ENCODE peak calls at places on chromosomes 4 and X, in five cellular contexts. One of them, this sample, is unnamed.

GRCh38 chr4:122278976-122279375 is 99.8 kb upstream of the ADAD1 start:
- DNase-seq in kidney glomerular epithelial cell: no peak
- DNase-seq in ELR: no peak
- DNase-seq in D341Med: no peak
- DNase-seq in T-helper 17 cell: no peak
- DNase-seq in this sample: no peak

GRCh38 chr4:167897116-167897515 is 195.2 kb upstream of the ANXA10 start:
- DNase-seq in kidney glomerular epithelial cell: no peak
- DNase-seq in ELR: no peak
- DNase-seq in D341Med: peak
- DNase-seq in T-helper 17 cell: no peak
- DNase-seq in this sample: peak

GRCh38 chr4:94127707-94128328 is 79.8 kb upstream of the SMARCAD1 start:
- DNase-seq in ELR: peak
- DNase-seq in D341Med: peak
- DNase-seq in T-helper 17 cell: no peak
- DNase-seq in kidney glomerular epithelial cell: peak
- DNase-seq in this sample: peak

GRCh38 chr4:51895816-51896408 is 53.0 kb downstream of the DCUN1D4 start:
- DNase-seq in kidney glomerular epithelial cell: peak
- DNase-seq in ELR: peak
- DNase-seq in T-helper 17 cell: peak
- DNase-seq in D341Med: peak
- DNase-seq in this sample: peak

GRCh38 chrX:132257116-132257515 is 37.9 kb upstream of the RAP2C start:
- DNase-seq in T-helper 17 cell: no peak
- DNase-seq in kidney glomerular epithelial cell: no peak
- DNase-seq in ELR: no peak
- DNase-seq in D341Med: no peak
- DNase-seq in this sample: no peak

GRCh38 chr4:76199664-76200211 is 13.9 kb downstream of the SCARB2 start:
- DNase-seq in kidney glomerular epithelial cell: no peak
- DNase-seq in D341Med: no peak
- DNase-seq in ELR: no peak
- DNase-seq in T-helper 17 cell: no peak
- DNase-seq in this sample: peak

GRCh38 chrX:3748052-3748559 is 34.7 kb upstream of the PRKX start:
- DNase-seq in ELR: no peak
- DNase-seq in T-helper 17 cell: no peak
- DNase-seq in kidney glomerular epithelial cell: no peak
- DNase-seq in D341Med: no peak
- DNase-seq in this sample: no peak

GRCh38 chr4:6943012-6943869 is 33.6 kb downstream of the TBC1D14 start:
- DNase-seq in T-helper 17 cell: no peak
- DNase-seq in D341Med: no peak
- DNase-seq in kidney glomerular epithelial cell: no peak
- DNase-seq in ELR: no peak
- DNase-seq in this sample: no peak

GRCh38 chr4:25881187-25881586 is 18.4 kb upstream of the SEL1L3 start:
- DNase-seq in D341Med: no peak
- DNase-seq in kidney glomerular epithelial cell: no peak
- DNase-seq in ELR: no peak
- DNase-seq in T-helper 17 cell: no peak
- DNase-seq in this sample: no peak

GRCh38 chrX:72540318-72540717 is 32.3 kb downstream of the HDAC8 start:
- DNase-seq in kidney glomerular epithelial cell: no peak
- DNase-seq in ELR: peak
- DNase-seq in D341Med: no peak
- DNase-seq in T-helper 17 cell: no peak
- DNase-seq in this sample: no peak

GRCh38 chr4:119498520-119498919 is 130.1 kb downstream of the PDE5A start:
- DNase-seq in T-helper 17 cell: no peak
- DNase-seq in kidney glomerular epithelial cell: no peak
- DNase-seq in ELR: no peak
- DNase-seq in D341Med: no peak
- DNase-seq in this sample: no peak

GRCh38 chr4:188029114-188029513 is 33.5 kb downstream of the ZFP42 start:
- DNase-seq in T-helper 17 cell: no peak
- DNase-seq in ELR: no peak
- DNase-seq in kidney glomerular epithelial cell: no peak
- DNase-seq in D341Med: no peak
- DNase-seq in this sample: no peak

This sample was measured in LHCN-M2.